ENCODE peak calls at places on chromosomes 16 and 17, in nine cellular contexts. Z is stimulated activated CD8-positive, alpha-beta memory T cell treated with anti-CD3 and anti-CD28 coated beads, Interleukin-2, amount 100 ng/mL, for 48 hours; M is endothelial cell; V is NCI-H748 treated with DMSO at 0.1 percent for 48 hours; U is psoas muscle; Y is SJSA1; W is stimulated activated CD4-positive, alpha-beta T cell treated with anti-CD3 and anti-CD28 coated beads, TNF-alpha, amount 100 ng/mL, for 24 hours; Q is left ventricle myocardium inferior; B is Right ventricle myocardium superior. J is an unnamed sample.

GRCh38 chr16:50276801-50277560 is 10.6 kb downstream of the ADCY7 start:
- DNase-seq in Y (no peak), B (no peak), V (no peak), Q (no peak), Z (no peak), W (no peak), M (no peak), U (no peak), J (no peak)

GRCh38 chr16:12998376-12999085 is 97.1 kb downstream of the SHISA9 start:
- DNase-seq in Q (no peak), B (no peak), Y (no peak), V (no peak), U (no peak), Z (no peak), W (no peak), M (no peak), J (no peak)

GRCh38 chr16:61014869-61015268 is 1021.4 kb downstream of the CDH8 start:
- DNase-seq in V (no peak), U (no peak), Z (no peak), Y (no peak), B (no peak), Q (no peak), W (no peak), M (peak; percentile 9), J (no peak)

GRCh38 chr17:80111702-80112470 is 10.5 kb downstream of the GAA start:
- DNase-seq in B (no peak), Q (no peak), Z (no peak), Y (no peak), V (no peak), U (no peak), W (no peak), M (no peak), J (peak; percentile 55)

GRCh38 chr17:66989579-66989978 is 25.1 kb downstream of the CACNG4 start:
- DNase-seq in Y (no peak), B (no peak), W (no peak), U (no peak), Q (no peak), Z (no peak), V (no peak), M (no peak), J (no peak)

GRCh38 chr17:6591599-6592158 is 35.3 kb upstream of the PITPNM3 start:
- DNase-seq in Q (no peak), U (no peak), Z (no peak), M (no peak), Y (peak; percentile 65), W (no peak), B (no peak), V (no peak), J (no peak)

GRCh38 chr16:19095699-19096098 is 18.1 kb upstream of the ITPRIPL2 start:
- DNase-seq in B (no peak), U (no peak), W (no peak), Q (no peak), Z (no peak), Y (peak; percentile 50), M (no peak), V (no peak), J (no peak)

GRCh38 chr17:77479817-77480508 is 339.2 kb downstream of the SEC14L1 start:
- DNase-seq in Z (no peak), Q (no peak), U (no peak), B (peak; percentile 47), V (no peak), W (no peak), Y (peak; percentile 79), M (no peak), J (no peak)

GRCh38 chr17:82710499-82711232 is 5.8 kb upstream of the FN3KRP start:
- DNase-seq in U (no peak), M (no peak), Q (no peak), Y (no peak), W (no peak), V (no peak), Z (no peak), B (peak; percentile 37), J (no peak)

GRCh38 chr17:75878174-75878998 is at the start of gene TRIM47:
- DNase-seq in Z (no peak), Q (peak; percentile 80), M (peak; percentile 37), B (peak; percentile 85), U (peak; percentile 77), W (no peak), Y (peak; percentile 72), V (no peak), J (peak; percentile 69)

GRCh38 chr17:81277421-81277820 is 17.7 kb downstream of the SLC38A10 start:
- DNase-seq in Q (peak; percentile 60), Y (no peak), M (no peak), V (no peak), B (peak; percentile 75), W (no peak), U (peak; percentile 51), Z (no peak), J (no peak)

GRCh38 chr16:66135376-66135775 is 231.1 kb upstream of the CDH5 start:
- DNase-seq in Q (peak; percentile 58), W (no peak), M (no peak), B (peak; percentile 73), U (peak; percentile 31), Z (no peak), Y (no peak), V (no peak), J (peak; percentile 87)

GRCh38 chr16:82655720-82656500 is 29.1 kb downstream of the CDH13 start:
- DNase-seq in B (no peak), Z (no peak), Q (no peak), W (no peak), Y (no peak), V (no peak), U (no peak), M (no peak), J (no peak)

GRCh38 chr16:85529489-85530369 is 83.4 kb upstream of the GSE1 start:
- DNase-seq in Y (no peak), V (no peak), M (no peak), W (no peak), U (no peak), Q (no peak), Z (no peak), B (no peak), J (no peak)

GRCh38 chr17:81058263-81058871 is 23.4 kb downstream of the BAIAP2 start:
- DNase-seq in Q (no peak), B (no peak), Z (no peak), Y (no peak), U (no peak), V (no peak), M (no peak), W (no peak), J (no peak)

GRCh38 chr17:6843241-6843890 is 11.8 kb upstream of the TEKT1 start:
- DNase-seq in W (no peak), U (no peak), V (peak; percentile 34), Q (no peak), Z (no peak), Y (peak; percentile 39), B (no peak), M (no peak), J (no peak)

GRCh38 chr16:89315791-89316581 is 98.5 kb downstream of the ZNF778 start:
- DNase-seq in Y (peak; percentile 72), W (peak; percentile 47), M (peak; percentile 28), V (no peak), U (no peak), B (peak; percentile 66), Q (peak; percentile 42), Z (no peak), J (peak; percentile 37)

GRCh38 chr16:53922805-53923645 is 219.1 kb downstream of the FTO start:
- DNase-seq in V (peak; percentile 45), Z (no peak), B (no peak), Y (no peak), M (no peak), W (no peak), U (no peak), Q (no peak), J (no peak)

GRCh38 chr17:19750835-19751234 is 2.7 kb upstream of the ALDH3A1 start:
- DNase-seq in U (no peak), Y (no peak), W (no peak), M (no peak), V (no peak), Z (no peak), Q (no peak), B (no peak), J (peak; percentile 48)

GRCh38 chr17:38732376-38733314 is 2.5 kb downstream of the CISD3 start:
- DNase-seq in U (no peak), Y (no peak), M (no peak), Q (no peak), B (no peak), V (no peak), Z (no peak), W (no peak), J (peak; percentile 79)

GRCh38 chr16:20799599-20799998 is 6.7 kb downstream of the ERI2 start:
- DNase-seq in M (no peak), Y (peak; percentile 31), W (no peak), B (no peak), Z (no peak), U (no peak), Q (no peak), V (no peak), J (no peak)

GRCh38 chr17:27888945-27889344 is 4.2 kb downstream of the LYRM9 start:
- DNase-seq in U (no peak), Q (no peak), W (no peak), Y (peak; percentile 11), V (no peak), M (no peak), B (no peak), Z (no peak), J (no peak)

GRCh38 chr17:61583242-61583641 is 7.8 kb downstream of the NACA2 start:
- DNase-seq in Z (no peak), Y (peak; percentile 40), V (no peak), W (no peak), M (no peak), B (no peak), U (no peak), Q (no peak), J (no peak)

GRCh38 chr17:43176119-43176570 is 5.1 kb downstream of the NBR1 start:
- DNase-seq in V (no peak), Q (no peak), W (no peak), Z (no peak), U (no peak), Y (no peak), M (no peak), B (no peak), J (no peak)

GRCh38 chr16:24906199-24906808 is 60.5 kb downstream of the SLC5A11 start:
- DNase-seq in Q (no peak), B (no peak), M (no peak), Y (peak; percentile 34), U (no peak), W (no peak), Z (no peak), V (no peak), J (no peak)

GRCh38 chr16:2511128-2511785 is 2.5 kb upstream of the ATP6V0C start:
- DNase-seq in U (peak; percentile 70), W (no peak), Q (peak; percentile 68), B (peak; percentile 80), M (no peak), Z (no peak), Y (no peak), V (no peak), J (peak; percentile 90)